ENCODE peak calls at places on chromosome 2, in four cellular contexts. C is brain microvascular endothelial cell, V is colonic mucosa, Y is Peyer's patch. S is an unnamed sample.
A peak's percentile ranks its signal among the peaks of the same experiment; 100 is the strongest.

GRCh38 chr2:174334278-174334715 is 457 bp upstream of the SP9 start:
- DNase-seq in C (no peak), V (no peak), Y (no peak), S (no peak)

GRCh38 chr2:667332-668000 is 9.7 kb downstream of the TMEM18 start:
- DNase-seq in Y (no peak), V (no peak), C (peak; percentile 57), S (peak; percentile 23)

GRCh38 chr2:205972113-205972512 is 113.9 kb downstream of the INO80D start:
- DNase-seq in Y (no peak), V (peak; percentile 77), C (no peak), S (no peak)

GRCh38 chr2:23523651-23524260 is 138.8 kb downstream of the KLHL29 start:
- DNase-seq in C (no peak), Y (no peak), V (no peak), S (peak; percentile 64)

GRCh38 chr2:238854699-238855111 is 6.8 kb downstream of the TWIST2 start:
- DNase-seq in V (no peak), C (no peak), Y (no peak), S (no peak)

GRCh38 chr2:240989451-240990265 is 8.8 kb upstream of the SNED1 start:
- DNase-seq in V (no peak), C (no peak), Y (no peak), S (peak; percentile 54)

GRCh38 chr2:147844691-147845607 is at the start of gene ACVR2A:
- DNase-seq in C (peak; percentile 13), Y (peak; percentile 17), V (peak; percentile 57), S (peak; percentile 32)

GRCh38 chr2:9803023-9803805 is 40.1 kb upstream of the TAF1B start:
- DNase-seq in Y (no peak), C (no peak), V (peak; percentile 90), S (peak; percentile 82)

GRCh38 chr2:179354739-179355537 is 90.3 kb upstream of the SESTD1 start:
- DNase-seq in C (no peak), Y (no peak), V (no peak), S (no peak)

GRCh38 chr2:64819774-64820688 is 166.3 kb upstream of the SERTAD2 start:
- DNase-seq in Y (peak; percentile 65), C (no peak), V (no peak), S (peak; percentile 26)

GRCh38 chr2:55952415-55952814 is 28.8 kb upstream of the EFEMP1 start:
- DNase-seq in V (no peak), Y (no peak), C (no peak), S (no peak)

GRCh38 chr2:195660265-195660890 is 3.4 kb downstream of the SLC39A10 start:
- DNase-seq in Y (peak; percentile 86), V (peak; percentile 92), C (peak; percentile 76), S (peak; percentile 43)

GRCh38 chr2:120914839-120915521 is 179.3 kb downstream of the GLI2 start:
- DNase-seq in C (peak; percentile 93), Y (no peak), V (peak; percentile 49), S (peak; percentile 92)

GRCh38 chr2:153373510-153374279 is 104.9 kb downstream of the RPRM start:
- DNase-seq in V (no peak), Y (no peak), C (no peak), S (no peak)

GRCh38 chr2:120761911-120762310 is 26.2 kb downstream of the GLI2 start:
- DNase-seq in C (no peak), V (no peak), Y (no peak), S (no peak)

GRCh38 chr2:224595518-224595917 is 10.4 kb upstream of the CUL3 start:
- DNase-seq in C (no peak), V (no peak), Y (no peak), S (no peak)

GRCh38 chr2:138267161-138267901 is 234.2 kb upstream of the SPOPL start:
- DNase-seq in Y (no peak), C (peak; percentile 32), V (no peak), S (peak; percentile 1)

GRCh38 chr2:203804070-203804469 is 63.5 kb upstream of the CTLA4 start:
- DNase-seq in Y (no peak), C (peak; percentile 99), V (no peak), S (peak; percentile 93)

GRCh38 chr2:72367530-72368225 is 220.0 kb upstream of the CYP26B1 start:
- DNase-seq in Y (no peak), C (peak; percentile 92), V (peak; percentile 18), S (peak; percentile 93)

GRCh38 chr2:29389686-29390085 is 274.5 kb downstream of the CLIP4 start:
- DNase-seq in Y (no peak), V (no peak), C (no peak), S (no peak)

GRCh38 chr2:196422361-196422760 is 217.2 kb upstream of the CCDC150 start:
- DNase-seq in V (no peak), C (no peak), Y (no peak), S (no peak)

GRCh38 chr2:72562451-72563153 is 263.2 kb downstream of the EXOC6B start:
- DNase-seq in V (no peak), Y (no peak), C (no peak), S (no peak)

GRCh38 chr2:241150660-241151530 is 628 bp downstream of the PPP1R7 start:
- DNase-seq in C (no peak), Y (no peak), V (peak; percentile 60), S (no peak)

GRCh38 chr2:172806426-172807008 is 70.9 kb downstream of the RAPGEF4 start:
- DNase-seq in V (no peak), Y (no peak), C (peak; percentile 36), S (no peak)

GRCh38 chr2:144364988-144365738 is 154.8 kb downstream of the ZEB2 start:
- DNase-seq in C (peak; percentile 86), V (no peak), Y (no peak), S (no peak)

GRCh38 chr2:224145751-224146355 is 106.8 kb upstream of the SERPINE2 start:
- DNase-seq in V (peak; percentile 62), Y (no peak), C (peak; percentile 93), S (peak; percentile 77)

GRCh38 chr2:153622285-153622684 is 143.7 kb upstream of the RPRM start:
- DNase-seq in Y (no peak), C (no peak), V (no peak), S (no peak)

GRCh38 chr2:226673314-226673723 is 126.3 kb downstream of the IRS1 start:
- DNase-seq in V (peak; percentile 75), Y (no peak), C (peak; percentile 88), S (peak; percentile 92)

GRCh38 chr2:73279852-73280251 is 4.4 kb downstream of the FBXO41 start:
- DNase-seq in Y (no peak), C (no peak), V (no peak), S (no peak)

GRCh38 chr2:11559786-11560155 is 25.9 kb downstream of the GREB1 start:
- DNase-seq in C (no peak), Y (no peak), V (no peak), S (no peak)

GRCh38 chr2:1744446-1745170 is at the start of gene PXDN:
- DNase-seq in V (peak; percentile 46), Y (peak; percentile 13), C (no peak), S (peak; percentile 89)

GRCh38 chr2:3659447-3660432 is 1.7 kb downstream of the ALLC start:
- DNase-seq in V (no peak), Y (no peak), C (peak; percentile 14), S (no peak)

GRCh38 chr2:164430166-164430783 is 191.0 kb downstream of the GRB14 start:
- DNase-seq in V (peak; percentile 18), C (peak; percentile 46), Y (no peak), S (peak; percentile 1)

GRCh38 chr2:65016789-65017188 is 27.6 kb downstream of the SLC1A4 start:
- DNase-seq in C (no peak), V (no peak), Y (no peak), S (no peak)

GRCh38 chr2:189526936-189527654 is 53.5 kb downstream of the SLC40A1 start:
- DNase-seq in Y (no peak), C (no peak), V (no peak), S (no peak)

GRCh38 chr2:63050916-63051794 is 525 bp downstream of the OTX1 start:
- DNase-seq in Y (no peak), V (no peak), C (no peak), S (no peak)

GRCh38 chr2:199364153-199364552 is 93.6 kb downstream of the SATB2 start:
- DNase-seq in C (no peak), Y (no peak), V (no peak), S (no peak)

GRCh38 chr2:121519732-121520640 is 10.7 kb upstream of the RNU4ATAC start:
- DNase-seq in Y (no peak), C (no peak), V (no peak), S (no peak)

DNA sequence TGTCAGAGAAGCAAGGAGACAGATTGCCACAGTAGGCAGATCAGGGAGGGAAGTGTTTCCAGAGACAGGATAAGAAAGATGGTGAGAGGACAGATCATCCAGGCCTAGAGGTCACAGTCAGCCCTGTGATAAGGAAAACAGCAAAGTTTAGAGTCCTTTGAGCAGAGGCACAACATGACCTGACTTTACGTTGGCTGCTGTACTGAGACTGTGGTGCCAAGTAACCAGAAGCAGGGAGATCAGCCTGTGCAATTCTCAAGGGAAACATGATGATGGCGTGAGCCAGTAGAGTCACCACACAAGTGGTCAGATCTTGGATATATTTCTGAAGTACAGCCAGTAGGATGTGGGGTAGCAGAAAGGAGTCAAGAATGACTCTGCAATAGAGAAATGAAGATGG is 43.7 kb downstream of the SMC6 start:
- DNase-seq in C (peak; percentile 4), Y (no peak), V (no peak), S (no peak)
- H3K36me3 ChIP-seq in C (peaks cover 47% of the 10 kb centered on the region), Y (no peaks in the 10 kb centered on the region), V (no peaks in the 10 kb centered on the region), S (peaks cover 60% of the 10 kb centered on the region)

GRCh38 chr2:136211671-136212070 is 93.7 kb upstream of the CXCR4 start:
- DNase-seq in C (no peak), Y (no peak), V (no peak), S (no peak)
- H3K27me3 ChIP-seq in C (no peaks in the 10 kb centered on the region), Y (no peaks in the 10 kb centered on the region), V (no peaks in the 10 kb centered on the region), S (no peaks in the 10 kb centered on the region)

DNA sequence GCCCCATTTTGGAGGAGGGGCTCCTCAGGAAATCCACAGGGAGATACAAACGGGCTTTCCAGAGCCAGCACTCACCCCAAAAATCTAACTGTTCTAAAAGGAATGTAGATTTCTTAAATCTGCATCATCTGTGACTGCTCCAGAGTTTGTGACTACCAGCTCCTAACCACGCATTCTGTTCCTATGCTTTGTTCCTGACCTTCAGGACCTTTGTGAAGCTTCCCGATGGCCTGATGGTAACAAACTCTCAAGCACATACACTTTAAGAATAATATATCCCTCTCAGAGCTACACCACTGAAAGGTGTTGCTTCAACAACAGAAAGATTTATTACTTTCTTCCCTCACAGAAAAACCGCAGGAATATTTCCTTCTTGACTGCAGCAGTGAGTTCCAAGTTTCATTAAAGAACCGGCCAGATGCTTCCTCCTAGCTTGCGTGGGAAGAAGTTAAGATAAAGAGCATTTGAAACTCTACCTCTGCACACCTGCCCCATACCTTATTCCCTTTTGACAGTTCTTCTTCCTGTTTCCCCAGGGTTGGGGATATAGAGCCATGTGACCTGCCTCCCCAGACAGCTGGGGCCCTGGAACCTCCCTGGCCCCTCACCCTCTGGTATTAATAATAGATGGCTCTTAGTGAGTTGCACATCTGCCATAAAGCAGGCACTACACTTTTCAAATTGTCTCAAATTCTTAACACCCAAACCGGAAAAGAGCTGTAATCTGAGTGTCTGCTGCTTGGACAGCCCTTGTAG is 40.2 kb upstream of the EML4 start:
- DNase-seq in Y (no peak), V (peak; percentile 34), C (no peak), S (no peak)
- H3K4me3 ChIP-seq in Y (no peak overlapping the region), V (no peak overlapping the region), C (no peak overlapping the region), S (no peak overlapping the region)

GRCh38 chr2:230798769-230799399 is 65.9 kb upstream of the ITM2C start:
- DNase-seq in Y (no peak), V (peak; percentile 57), C (peak; percentile 32), S (no peak)
- H3K36me3 ChIP-seq in Y (no peaks in the 10 kb centered on the region), V (no peaks in the 10 kb centered on the region), C (peaks cover 6% of the 10 kb centered on the region), S (peaks cover 63% of the 10 kb centered on the region)

DNA sequence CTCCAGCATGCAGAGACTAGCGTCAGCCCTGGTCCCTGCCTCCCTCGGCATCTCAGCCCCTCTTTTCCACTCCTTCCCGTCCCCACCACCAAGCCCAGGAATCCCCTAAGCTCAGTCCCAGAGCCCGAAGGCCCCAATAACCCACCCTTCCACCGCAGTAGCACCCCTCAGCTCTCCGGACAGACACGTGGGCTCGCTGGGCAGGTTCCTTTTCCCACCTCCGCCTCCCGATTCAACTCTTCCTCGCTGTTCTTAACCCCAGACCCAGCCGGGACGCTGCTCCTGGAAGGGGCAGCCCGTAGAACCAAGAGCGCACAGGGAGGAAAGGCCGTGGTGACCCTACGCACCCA is 1.4 kb downstream of the IHH start:
- DNase-seq in V (no peak), Y (no peak), C (no peak), S (no peak)
- H3K27me3 ChIP-seq in V (peaks cover 33% of the 10 kb centered on the region), Y (no peaks in the 10 kb centered on the region), C (peaks cover 77% of the 10 kb centered on the region), S (peaks cover 39% of the 10 kb centered on the region)

S was measured in MG63.